ENCODE peak calls at places on chromosomes 5 and 9, in four cellular contexts. C, O, M and V are unnamed samples.

GRCh38 chr9:77817590-77818311 is 169.6 kb upstream of the GNA14 start:
- DNase-seq in O (no peak), M (no peak), C (no peak), V (no peak)

GRCh38 chr5:151182976-151183375 is 25.4 kb upstream of the ANXA6 start:
- DNase-seq in C (no peak), M (no peak), O (no peak), V (no peak)

GRCh38 chr9:126516936-126517750 is 96.6 kb upstream of the LMX1B start:
- DNase-seq in C (peak; percentile 45), O (no peak), M (peak; percentile 73), V (no peak)

GRCh38 chr5:96293966-96294886 is 138.8 kb downstream of the PCSK1 start:
- DNase-seq in O (no peak), M (peak; percentile 34), C (no peak), V (no peak)

GRCh38 chr9:4298255-4299005 is 1.4 kb downstream of the GLIS3 start:
- DNase-seq in M (peak; percentile 21), O (peak; percentile 65), C (peak; percentile 55), V (no peak)

GRCh38 chr9:35814106-35814840 is 569 bp downstream of the HINT2 start:
- DNase-seq in M (no peak), C (peak; percentile 20), O (peak; percentile 49), V (no peak)

GRCh38 chr9:110224583-110224982 is 16.6 kb upstream of the C9orf152 start:
- DNase-seq in M (no peak), C (no peak), O (no peak), V (no peak)

GRCh38 chr5:15483348-15484090 is 16.5 kb upstream of the FBXL7 start:
- DNase-seq in M (no peak), C (no peak), O (no peak), V (no peak)

GRCh38 chr9:92245005-92245797 is 48.3 kb downstream of the IARS1 start:
- DNase-seq in M (peak; percentile 12), C (peak; percentile 71), O (peak; percentile 96), V (no peak)

GRCh38 chr5:177994063-177994462 is 2.0 kb downstream of the PROP1 start:
- DNase-seq in M (no peak), C (no peak), O (no peak), V (no peak)

GRCh38 chr9:96136992-96137665 is 164.8 kb downstream of the HSD17B3 start:
- DNase-seq in M (peak; percentile 23), C (no peak), O (no peak), V (no peak)

GRCh38 chr5:59436364-59437158 is 457.0 kb downstream of the PDE4D start:
- DNase-seq in C (no peak), O (no peak), M (no peak), V (no peak)

GRCh38 chr5:143713331-143714032 is 98.5 kb upstream of the HMHB1 start:
- DNase-seq in M (no peak), C (no peak), O (no peak), V (no peak)